ENCODE peak calls at places on chromosomes 11 and 22, in six cellular contexts. C is CD8-positive, alpha-beta T cell; S is Peyer's patch; N is ovary; J is colonic mucosa; L is DND-41. K is an unnamed sample.

GRCh38 chr11:34916810-34917780 is 677 bp downstream of the PDHX start:
- DNase-seq in N (no peak), S (no peak), J (no peak), C (no peak), L (no peak), K (no peak)

GRCh38 chr11:130516175-130516867 is 67.9 kb downstream of the ADAMTS15 start:
- DNase-seq in J (no peak), C (no peak), N (no peak), L (no peak), S (no peak), K (no peak)

GRCh38 chr11:19577849-19578619 is 134.6 kb upstream of the NAV2 start:
- DNase-seq in L (no peak), C (no peak), J (no peak), N (peak; percentile 40), S (no peak), K (no peak)

GRCh38 chr11:16632295-16633200 is 105.9 kb upstream of the C11orf58 start:
- DNase-seq in L (no peak), S (no peak), C (no peak), J (no peak), N (no peak), K (no peak)

GRCh38 chr11:123475478-123475877 is 45.4 kb downstream of the GRAMD1B start:
- DNase-seq in J (no peak), C (no peak), L (no peak), N (no peak), S (no peak), K (no peak)

GRCh38 chr11:65183201-65183891 is 1.6 kb downstream of the CAPN1 start:
- DNase-seq in C (no peak), S (peak; percentile 64), L (no peak), J (peak; percentile 44), N (no peak), K (peak; percentile 68)

GRCh38 chr11:3161720-3162409 is 3.2 kb downstream of the OSBPL5 start:
- DNase-seq in L (no peak), C (no peak), J (no peak), N (peak; percentile 23), S (no peak), K (peak; percentile 38)

GRCh38 chr11:73314121-73314948 is 6.3 kb downstream of the ARHGEF17 start:
- DNase-seq in C (no peak), J (no peak), N (peak; percentile 23), L (no peak), S (no peak), K (peak; percentile 80)

GRCh38 chr22:24489011-24489410 is 6.1 kb upstream of the UPB1 start:
- DNase-seq in L (no peak), S (no peak), N (no peak), J (no peak), C (no peak), K (no peak)

GRCh38 chr11:86116386-86116726 is 47.5 kb upstream of the PICALM start:
- DNase-seq in C (no peak), J (no peak), L (no peak), N (no peak), S (no peak), K (no peak)

GRCh38 chr11:3102641-3102921 is 45.4 kb upstream of the CARS1 start:
- DNase-seq in S (no peak), L (no peak), J (no peak), C (no peak), N (no peak), K (peak; percentile 29)

GRCh38 chr22:23925020-23925606 is 30.9 kb downstream of the MIF start:
- DNase-seq in S (no peak), C (no peak), N (no peak), L (no peak), J (no peak), K (no peak)

GRCh38 chr22:29306830-29307657 is 594 bp downstream of the GAS2L1 start:
- DNase-seq in L (peak; percentile 61), C (no peak), N (peak; percentile 82), S (peak; percentile 90), J (peak; percentile 86), K (peak; percentile 91)

GRCh38 chr11:128963744-128964340 is 21.2 kb upstream of the TP53AIP1 start:
- DNase-seq in J (no peak), N (no peak), C (no peak), L (peak; percentile 17), S (no peak), K (no peak)

GRCh38 chr11:17371614-17372013 is 16.8 kb downstream of the KCNJ11 start:
- DNase-seq in J (no peak), C (no peak), L (no peak), N (no peak), S (no peak), K (no peak)

GRCh38 chr11:57459112-57460016 is 964 bp upstream of the RTN4RL2 start:
- DNase-seq in S (no peak), L (no peak), N (no peak), J (no peak), C (no peak), K (no peak)

GRCh38 chr11:62546937-62547625 is 475 bp upstream of the AHNAK start:
- DNase-seq in S (no peak), L (no peak), J (peak; percentile 56), C (no peak), N (peak; percentile 59), K (no peak)

GRCh38 chr11:73971175-73971719 is 11.4 kb downstream of the UCP2 start:
- DNase-seq in N (no peak), S (no peak), C (no peak), L (no peak), J (no peak), K (no peak)

GRCh38 chr11:34302046-34302921 is 55.5 kb downstream of the ABTB2 start:
- DNase-seq in C (no peak), J (no peak), L (no peak), N (no peak), S (no peak), K (no peak)

GRCh38 chr11:121063728-121064127 is 37.3 kb upstream of the TECTA start:
- DNase-seq in S (no peak), J (no peak), L (no peak), C (no peak), N (no peak), K (no peak)

GRCh38 chr11:2328040-2328439 is 26.2 kb downstream of the TSPAN32 start:
- DNase-seq in J (no peak), S (no peak), N (no peak), C (no peak), L (no peak), K (peak; percentile 56)

GRCh38 chr11:45773271-45774022 is 31.5 kb upstream of the SLC35C1 start:
- DNase-seq in L (no peak), J (no peak), S (no peak), C (no peak), N (no peak), K (no peak)

GRCh38 chr11:117409511-117409910 is 81.9 kb downstream of the CEP164 start:
- DNase-seq in J (no peak), C (no peak), L (no peak), N (no peak), S (no peak), K (peak; percentile 60)

DNA sequence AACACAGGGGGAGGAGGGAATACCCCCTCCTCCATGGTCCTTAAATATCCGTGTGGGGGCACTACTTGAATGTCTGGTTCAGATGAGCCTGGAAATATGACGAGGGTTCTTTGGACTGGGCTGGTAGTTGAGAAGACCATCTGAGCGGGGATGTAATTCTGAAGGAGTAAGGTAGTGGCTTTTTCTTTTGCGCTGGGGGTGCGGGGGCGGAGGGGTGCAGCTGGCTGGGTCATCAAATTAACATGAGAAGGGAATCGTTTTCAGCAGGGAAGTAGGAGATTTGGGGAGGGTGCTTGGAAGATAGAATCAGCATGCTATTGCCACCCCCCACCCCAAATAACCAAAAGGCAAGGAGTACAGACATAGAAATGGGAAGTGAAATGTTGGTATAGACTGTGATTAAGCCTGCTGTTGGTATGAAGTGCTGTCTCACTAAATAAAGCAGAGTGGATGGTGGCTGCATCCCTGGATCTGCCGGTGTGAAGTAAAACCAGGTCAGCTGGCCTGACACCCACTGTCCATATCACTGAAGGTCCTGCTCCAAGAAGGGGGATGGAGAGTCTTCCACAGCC is 121.9 kb upstream of the HSD17B12 start:
- DNase-seq in J (no peak), S (no peak), L (no peak), C (no peak), N (no peak), K (no peak)
- H3K27me3 ChIP-seq in J (peaks cover 11% of the 10 kb centered on the region), S (peaks cover 6% of the 10 kb centered on the region), L (peaks cover 10% of the 10 kb centered on the region), C (peaks cover 21% of the 10 kb centered on the region), N (no peaks in the 10 kb centered on the region), K (peaks cover 58% of the 10 kb centered on the region)

GRCh38 chr11:11972148-11972547 is 36.3 kb downstream of the DKK3 start:
- DNase-seq in L (no peak), S (no peak), C (no peak), N (no peak), J (no peak), K (no peak)

GRCh38 chr11:11973361-11973800 is 35.0 kb downstream of the DKK3 start:
- DNase-seq in S (peak; percentile 43), C (no peak), N (peak; percentile 79), L (no peak), J (no peak), K (peak; percentile 62)

GRCh38 chr11:11975201-11976092 is 33.0 kb downstream of the DKK3 start:
- DNase-seq in S (peak; percentile 38), N (no peak), C (no peak), J (no peak), L (no peak), K (peak; percentile 27)

GRCh38 chr11:11972942-11973341 is 35.5 kb downstream of the DKK3 start:
- DNase-seq in N (no peak), L (no peak), J (no peak), C (no peak), S (no peak), K (peak; percentile 27)

GRCh38 chr11:11973866-11974265 is 34.6 kb downstream of the DKK3 start:
- DNase-seq in J (no peak), C (no peak), L (no peak), N (no peak), S (no peak), K (peak; percentile 22)
- H3K4me1 ChIP-seq in J (peaks cover 8% of the 10 kb centered on the region), C (peaks cover 8% of the 10 kb centered on the region), L (no peaks in the 10 kb centered on the region), N (peaks cover 33% of the 10 kb centered on the region), S (no peaks in the 10 kb centered on the region), K (peaks cover 65% of the 10 kb centered on the region)

DNA sequence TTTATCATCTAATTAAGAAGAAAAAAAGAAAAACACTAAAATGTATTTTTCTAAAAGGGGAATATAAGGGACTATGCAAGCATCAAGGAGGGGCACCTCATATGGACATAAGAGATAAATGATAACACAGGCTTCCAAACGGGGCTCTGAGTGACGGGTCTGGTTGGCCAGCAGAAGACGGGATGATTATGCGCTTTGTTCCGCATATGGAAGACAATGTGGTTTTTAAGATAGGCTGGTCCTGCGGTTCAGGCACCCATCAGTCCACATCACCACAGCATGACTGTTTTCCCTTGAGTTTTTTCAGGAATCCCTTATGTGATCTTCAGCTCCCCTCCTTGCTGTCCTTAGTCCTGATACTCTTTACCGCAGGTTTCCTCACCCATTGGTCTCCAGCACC is 404.6 kb downstream of the OPCML start:
- DNase-seq in L (no peak), N (no peak), S (no peak), J (no peak), C (no peak), K (no peak)
- TF ChIP-seq CTCF in L (no peak), N (no peak), S (no peak), J (no peak), C (no peak), K (no peak)

GRCh38 chr11:124873980-124874379 is 8.7 kb downstream of the ROBO3 start:
- DNase-seq in J (no peak), L (no peak), N (no peak), S (peak; percentile 22), C (no peak), K (no peak)
- H3K27me3 ChIP-seq in J (peaks cover 14% of the 10 kb centered on the region), L (no peaks in the 10 kb centered on the region), N (no peaks in the 10 kb centered on the region), S (peaks cover 18% of the 10 kb centered on the region), C (peaks cover 9% of the 10 kb centered on the region), K (peaks cover 41% of the 10 kb centered on the region)

GRCh38 chr11:12817681-12818332 is 143.6 kb downstream of the TEAD1 start:
- DNase-seq in N (no peak), L (no peak), J (no peak), S (no peak), C (no peak), K (no peak)
- H3K4me1 ChIP-seq in N (peaks cover 23% of the 10 kb centered on the region), L (peaks cover 31% of the 10 kb centered on the region), J (no peaks in the 10 kb centered on the region), S (no peaks in the 10 kb centered on the region), C (no peaks in the 10 kb centered on the region), K (peaks cover 33% of the 10 kb centered on the region)

K was measured in upper lobe of right lung.